ENCODE peak calls at places on chromosomes 12 and 14, in four cellular contexts. N is GM12892, D is AG04450, E is OCI-M1. Z is an unnamed sample.

GRCh38 chr14:81330619-81331122 is 69.5 kb downstream of the STON2 start:
- DNase-seq in N (no peak), E (no peak), D (no peak), Z (no peak)

GRCh38 chr12:74426091-74426490 is 111.5 kb upstream of the ATXN7L3B start:
- DNase-seq in D (no peak), N (no peak), E (peak; percentile 31), Z (no peak)

GRCh38 chr12:115993715-115994114 is 283.8 kb downstream of the MED13L start:
- DNase-seq in D (no peak), E (no peak), N (no peak), Z (no peak)

GRCh38 chr14:65753061-65753460 is 340.5 kb downstream of the FUT8 start:
- DNase-seq in E (no peak), D (no peak), N (no peak), Z (peak; percentile 46)

GRCh38 chr12:100795193-100796179 is 910 bp downstream of the ANO4 start:
- DNase-seq in E (no peak), D (no peak), N (no peak), Z (no peak)

GRCh38 chr14:23406244-23406643 is 1.8 kb downstream of the MYH6 start:
- DNase-seq in N (no peak), D (no peak), E (no peak), Z (no peak)

GRCh38 chr14:36513012-36513420 is 7.0 kb downstream of the NKX2-1 start:
- DNase-seq in N (no peak), E (no peak), D (no peak), Z (no peak)

GRCh38 chr14:100666403-100666802 is 60.3 kb upstream of the DLK1 start:
- DNase-seq in E (no peak), D (no peak), N (no peak), Z (no peak)

GRCh38 chr14:32050839-32051238 is 26.3 kb upstream of the ARHGAP5 start:
- DNase-seq in D (no peak), N (no peak), E (no peak), Z (no peak)

GRCh38 chr12:18951219-18951618 is 178.3 kb upstream of the PLEKHA5 start:
- DNase-seq in N (no peak), D (no peak), E (no peak), Z (no peak)

GRCh38 chr12:3614806-3615466 is 123.9 kb downstream of the PRMT8 start:
- DNase-seq in E (no peak), N (no peak), D (no peak), Z (no peak)

GRCh38 chr14:65421201-65421981 is 8.9 kb downstream of the FUT8 start:
- DNase-seq in E (peak; percentile 52), D (peak; percentile 21), N (no peak), Z (no peak)

GRCh38 chr14:100361626-100362025 is 38.5 kb downstream of the SLC25A47 start:
- DNase-seq in E (no peak), D (no peak), N (no peak), Z (no peak)

GRCh38 chr14:54108481-54109471 is 152.2 kb upstream of the BMP4 start:
- DNase-seq in D (peak; percentile 48), E (peak; percentile 11), N (no peak), Z (no peak)

GRCh38 chr14:75876526-75876925 is 105.3 kb downstream of the TGFB3 start:
- DNase-seq in N (no peak), D (no peak), E (no peak), Z (no peak)

Z was measured in left colon.